ENCODE peak calls at places on chromosomes 12 and 14, in five cellular contexts. N is NT2/D1, T is hepatocyte, D is foreskin keratinocyte, U is body of pancreas. V is an unnamed sample.

GRCh38 chr12:57086951-57087688 is 1.8 kb upstream of the NAB2 start:
- DNase-seq in U (peak; percentile 78), N (no peak), T (peak; percentile 95), D (peak; percentile 73), V (peak; percentile 77)

GRCh38 chr14:66624319-66624937 is 116.5 kb downstream of the GPHN start:
- DNase-seq in N (peak; percentile 18), D (peak; percentile 53), U (peak; percentile 79), T (peak; percentile 73), V (peak; percentile 48)

GRCh38 chr14:101709533-101709881 is 52.0 kb upstream of the PPP2R5C start:
- DNase-seq in T (no peak), U (no peak), D (no peak), N (no peak), V (no peak)

GRCh38 chr14:58638231-58639205 is 756 bp downstream of the DACT1 start:
- DNase-seq in U (peak; percentile 29), T (peak; percentile 66), D (peak; percentile 18), N (no peak), V (no peak)

GRCh38 chr14:99246536-99247083 is 25.4 kb downstream of the BCL11B start:
- DNase-seq in D (no peak), N (no peak), T (no peak), U (no peak), V (no peak)

GRCh38 chr14:92670967-92671366 is 77.5 kb downstream of the LGMN start:
- DNase-seq in T (no peak), D (no peak), U (no peak), N (no peak), V (no peak)

GRCh38 chr14:63039800-63040380 is 5.4 kb downstream of the KCNH5 start:
- DNase-seq in D (peak; percentile 78), U (no peak), T (peak; percentile 81), N (peak; percentile 44), V (no peak)

GRCh38 chr12:30010071-30011052 is 226.6 kb upstream of the TMTC1 start:
- DNase-seq in U (no peak), N (no peak), D (peak; percentile 7), T (no peak), V (no peak)

GRCh38 chr14:34227834-34228662 is 234.0 kb downstream of the SPTSSA start:
- DNase-seq in D (peak; percentile 42), N (peak; percentile 49), T (peak; percentile 85), U (peak; percentile 71), V (peak; percentile 37)

GRCh38 chr14:23366163-23366921 is 1.4 kb upstream of the EFS start:
- DNase-seq in D (peak; percentile 84), T (peak; percentile 87), U (peak; percentile 20), N (peak; percentile 89), V (no peak)

GRCh38 chr14:87998414-87998813 is 5.4 kb upstream of the GALC start:
- DNase-seq in N (no peak), D (no peak), U (no peak), T (no peak), V (no peak)

GRCh38 chr12:46356655-46357437 is 15.7 kb downstream of the SLC38A2 start:
- DNase-seq in D (no peak), N (no peak), U (no peak), T (no peak), V (no peak)

GRCh38 chr12:27243006-27243405 is 1.1 kb upstream of the STK38L start:
- DNase-seq in T (no peak), U (no peak), D (no peak), N (no peak), V (no peak)

GRCh38 chr12:113870035-113870434 is 96.1 kb downstream of the RBM19 start:
- DNase-seq in T (no peak), U (no peak), N (no peak), D (no peak), V (no peak)

GRCh38 chr12:67241482-67241881 is 27.7 kb upstream of the CAND1 start:
- DNase-seq in U (no peak), N (no peak), T (no peak), D (peak; percentile 20), V (no peak)

GRCh38 chr14:86640288-86640687 is 1110.3 kb downstream of the FLRT2 start:
- DNase-seq in U (no peak), N (no peak), T (no peak), D (no peak), V (no peak)

GRCh38 chr12:50156641-50157040 is 10.5 kb downstream of the CERS5 start:
- DNase-seq in U (no peak), N (no peak), D (no peak), T (no peak), V (no peak)

GRCh38 chr12:45585522-45586230 is 143.8 kb upstream of the ARID2 start:
- DNase-seq in D (no peak), T (no peak), N (no peak), U (no peak), V (no peak)

GRCh38 chr12:14756331-14757143 is 46.7 kb downstream of the WBP11 start:
- DNase-seq in T (peak; percentile 82), N (no peak), U (peak; percentile 30), D (no peak), V (no peak)

GRCh38 chr14:69610859-69611263 is 535 bp upstream of the SUSD6 start:
- DNase-seq in T (peak; percentile 41), U (no peak), N (no peak), D (no peak), V (no peak)

GRCh38 chr14:47194051-47194450 is 481.4 kb downstream of the MDGA2 start:
- DNase-seq in T (no peak), N (no peak), D (peak; percentile 35), U (no peak), V (no peak)

GRCh38 chr12:93201990-93202389 is 175.7 kb upstream of the NUDT4 start:
- DNase-seq in U (no peak), T (no peak), N (no peak), D (no peak), V (no peak)

GRCh38 chr12:52612431-52613290 is 5.7 kb downstream of the KRT73 start:
- DNase-seq in D (no peak), N (no peak), U (no peak), T (no peak), V (no peak)

GRCh38 chr14:68386950-68387779 is 405.7 kb downstream of the ZFP36L1 start:
- DNase-seq in T (no peak), N (no peak), U (no peak), D (no peak), V (no peak)

GRCh38 chr14:24233538-24233866 is 773 bp downstream of the GMPR2 start:
- DNase-seq in D (no peak), U (no peak), N (no peak), T (no peak), V (no peak)

GRCh38 chr14:55121146-55121545 is 7.9 kb upstream of the LGALS3 start:
- DNase-seq in N (no peak), D (no peak), U (no peak), T (no peak), V (no peak)

GRCh38 chr14:55118761-55119160 is 10.3 kb upstream of the LGALS3 start:
- DNase-seq in U (no peak), N (no peak), D (no peak), T (no peak), V (no peak)

GRCh38 chr14:55122441-55122986 is 6.5 kb upstream of the LGALS3 start:
- DNase-seq in D (peak; percentile 22), N (no peak), U (peak; percentile 79), T (peak; percentile 81), V (no peak)

GRCh38 chr14:55121628-55122440 is 7.2 kb upstream of the LGALS3 start:
- DNase-seq in N (no peak), D (no peak), U (no peak), T (peak; percentile 37), V (no peak)

GRCh38 chr14:55120466-55121144 is 8.4 kb upstream of the LGALS3 start:
- DNase-seq in D (no peak), T (no peak), N (no peak), U (no peak), V (no peak)
- H3K4me1 ChIP-seq in D (peaks cover 21% of the 10 kb centered on the region), T (peaks cover 65% of the 10 kb centered on the region), N (no peaks in the 10 kb centered on the region), U (peaks cover 38% of the 10 kb centered on the region), V (peaks cover 26% of the 10 kb centered on the region)

GRCh38 chr12:70251226-70251625 is 8.0 kb downstream of the CNOT2 start:
- DNase-seq in U (no peak), D (no peak), N (no peak), T (no peak), V (no peak)
- H3K4me1 ChIP-seq in U (peaks cover 43% of the 10 kb centered on the region), D (peaks cover 11% of the 10 kb centered on the region), N (no peaks in the 10 kb centered on the region), T (peaks cover 19% of the 10 kb centered on the region), V (no peaks in the 10 kb centered on the region)

DNA sequence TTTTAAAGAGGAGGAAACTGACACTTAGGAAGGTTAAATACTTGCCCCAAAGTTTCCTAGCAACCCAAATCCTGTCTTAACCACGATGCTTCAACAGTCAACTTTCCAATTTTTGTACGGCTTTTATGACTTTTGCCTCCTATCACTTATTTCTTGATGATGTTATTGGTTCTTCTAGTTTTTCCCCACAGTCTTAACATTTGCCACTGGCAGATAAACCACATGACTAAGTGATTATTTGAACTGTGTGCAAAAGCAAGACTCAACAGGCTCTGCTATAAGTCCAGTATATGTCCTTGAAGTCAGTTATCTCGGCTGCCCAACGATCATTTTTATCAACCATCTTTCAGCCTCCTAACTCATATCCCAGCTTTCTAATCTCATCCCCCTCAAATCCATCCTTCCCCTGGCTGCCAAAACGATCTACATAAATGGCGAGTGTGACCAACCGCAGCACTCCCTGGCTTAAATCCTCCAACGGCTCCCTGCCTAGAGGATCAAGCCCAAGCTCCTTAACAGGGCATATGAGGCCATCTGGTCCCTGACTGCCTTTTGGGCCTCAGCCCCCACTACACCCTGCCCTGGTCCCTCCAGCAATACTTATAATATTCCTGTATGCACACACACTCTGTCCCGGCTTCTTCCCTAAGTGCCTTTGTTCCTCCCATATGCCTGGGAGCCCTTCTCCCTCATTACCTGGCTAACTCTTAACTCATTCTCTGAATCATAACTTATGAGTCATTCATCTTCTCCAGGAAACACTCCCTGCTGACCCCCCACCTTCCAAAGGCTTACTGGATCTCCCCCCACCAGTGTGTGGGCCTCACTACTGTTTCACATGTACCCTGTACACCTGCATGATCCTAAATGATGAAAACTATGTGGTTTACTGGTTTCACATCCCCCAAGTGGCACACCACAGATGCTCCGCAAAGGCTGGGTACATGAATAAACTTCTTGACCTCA is 8.8 kb downstream of the VPS37B start:
- DNase-seq in D (peak; percentile 95), T (peak; percentile 67), U (peak; percentile 34), N (no peak), V (peak; percentile 81)
- H3K4me1 ChIP-seq in D (peaks cover 54% of the 10 kb centered on the region), T (peaks cover 58% of the 10 kb centered on the region), U (peaks cover 74% of the 10 kb centered on the region), N (peaks cover 19% of the 10 kb centered on the region), V (peaks cover 59% of the 10 kb centered on the region)

GRCh38 chr14:52075371-52075770 is 6.5 kb upstream of the NID2 start:
- DNase-seq in T (no peak), D (no peak), U (no peak), N (no peak), V (no peak)

GRCh38 chr14:52073251-52073650 is 4.4 kb upstream of the NID2 start:
- DNase-seq in U (no peak), T (no peak), D (no peak), N (no peak), V (no peak)

GRCh38 chr14:52071675-52072074 is 2.8 kb upstream of the NID2 start:
- DNase-seq in U (no peak), N (no peak), D (no peak), T (no peak), V (no peak)

GRCh38 chr14:52069617-52070431 is 965 bp upstream of the NID2 start:
- DNase-seq in U (peak; percentile 22), D (no peak), T (peak; percentile 31), N (no peak), V (no peak)

GRCh38 chr14:52072266-52072780 is 3.5 kb upstream of the NID2 start:
- DNase-seq in U (no peak), N (no peak), T (no peak), D (no peak), V (no peak)
- H3K4me1 ChIP-seq in U (peaks cover 26% of the 10 kb centered on the region), N (no peaks in the 10 kb centered on the region), T (peaks cover 10% of the 10 kb centered on the region), D (peaks cover 9% of the 10 kb centered on the region), V (peaks cover 5% of the 10 kb centered on the region)